ENCODE peak calls at places on chromosomes 4 and X, in eight cellular contexts. L, D, A, R, G, Z, O and J are unnamed samples.

GRCh38 chr4:169160825-169161224 is 109.9 kb downstream of the SH3RF1 start:
- DNase-seq in D (peak; percentile 63), A (no peak), R (no peak), Z (no peak), G (no peak), L (no peak), O (peak; percentile 58), J (no peak)

GRCh38 chrX:111652719-111653118 is 28.3 kb upstream of the ALG13 start:
- DNase-seq in A (no peak), G (no peak), L (no peak), O (no peak), Z (no peak), R (no peak), D (peak; percentile 23), J (no peak)

GRCh38 chrX:16087081-16087480 is 36.3 kb upstream of the GRPR start:
- DNase-seq in G (no peak), O (peak; percentile 1), A (no peak), L (no peak), Z (no peak), R (no peak), D (peak; percentile 5), J (no peak)

GRCh38 chr4:148557793-148558192 is 115.6 kb upstream of the NR3C2 start:
- DNase-seq in L (no peak), O (no peak), D (no peak), A (no peak), R (no peak), Z (no peak), G (no peak), J (no peak)

GRCh38 chr4:101420661-101421060 is 73.3 kb upstream of the PPP3CA start:
- DNase-seq in R (no peak), O (no peak), G (no peak), L (no peak), Z (no peak), A (no peak), D (peak; percentile 9), J (no peak)

GRCh38 chr4:144709159-144709558 is 63.2 kb downstream of the HHIP start:
- DNase-seq in O (peak; percentile 46), Z (no peak), G (no peak), R (no peak), D (peak; percentile 70), A (no peak), L (no peak), J (no peak)

GRCh38 chr4:65791111-65791806 is 121.0 kb upstream of the EPHA5 start:
- DNase-seq in Z (no peak), O (no peak), D (no peak), A (no peak), G (no peak), L (no peak), R (no peak), J (no peak)

GRCh38 chr4:104735174-104735573 is 240.5 kb upstream of the CXXC4 start:
- DNase-seq in L (no peak), D (no peak), A (no peak), G (no peak), Z (no peak), O (no peak), R (no peak), J (no peak)

GRCh38 chr4:14926368-14926767 is 75.9 kb upstream of the CPEB2 start:
- DNase-seq in A (no peak), Z (no peak), R (no peak), L (no peak), G (no peak), O (no peak), D (no peak), J (no peak)

GRCh38 chr4:152540293-152540674 is 4.4 kb upstream of the FBXW7 start:
- DNase-seq in L (no peak), A (no peak), R (no peak), G (no peak), Z (no peak), O (no peak), D (peak; percentile 14), J (no peak)

GRCh38 chr4:77073106-77073858 is 2.5 kb downstream of the CCNI start:
- DNase-seq in O (peak; percentile 52), Z (no peak), G (no peak), L (no peak), D (peak; percentile 61), R (no peak), A (no peak), J (no peak)

GRCh38 chr4:173301518-173302201 is 32.5 kb downstream of the HMGB2 start:
- DNase-seq in L (no peak), D (peak; percentile 66), R (no peak), O (peak; percentile 55), Z (no peak), G (no peak), A (no peak), J (no peak)

GRCh38 chr4:148926861-148927260 is 484.6 kb upstream of the NR3C2 start:
- DNase-seq in Z (no peak), R (no peak), D (peak; percentile 31), L (no peak), A (no peak), G (no peak), O (peak; percentile 17), J (peak; percentile 1)

GRCh38 chrX:41922125-41922521 is 1.2 kb downstream of the CASK start:
- DNase-seq in Z (no peak), D (peak; percentile 31), R (peak; percentile 21), L (no peak), O (peak; percentile 23), A (no peak), G (peak; percentile 40), J (peak; percentile 0)

GRCh38 chrX:121052122-121052521 is 4.7 kb downstream of the GLUD2 start:
- DNase-seq in L (no peak), R (no peak), D (no peak), A (no peak), Z (no peak), G (no peak), O (no peak), J (no peak)

GRCh38 chrX:374566-374965 is 12.1 kb downstream of the PPP2R3B start:
- DNase-seq in D (no peak), G (no peak), Z (no peak), O (no peak), A (no peak), L (no peak), R (no peak), J (no peak)

GRCh38 chrX:137549073-137549472 is 16.9 kb upstream of the ZIC3 start:
- DNase-seq in O (no peak), L (no peak), G (no peak), Z (no peak), R (no peak), A (no peak), D (no peak), J (no peak)

GRCh38 chrX:77900688-77901087 is 1.4 kb downstream of the COX7B start:
- DNase-seq in Z (no peak), A (no peak), O (peak; percentile 14), R (no peak), L (no peak), D (no peak), G (no peak), J (no peak)

GRCh38 chrX:96182366-96182765 is 502.3 kb upstream of the DIAPH2 start:
- DNase-seq in G (no peak), L (no peak), A (no peak), D (peak; percentile 45), R (no peak), Z (no peak), O (peak; percentile 27), J (no peak)

GRCh38 chrX:133495464-133496391 is 80.4 kb upstream of the GPC4 start:
- DNase-seq in D (peak; percentile 23), G (no peak), L (no peak), Z (no peak), R (no peak), A (no peak), O (peak; percentile 56), J (no peak)

GRCh38 chr4:3083732-3084131 is 9.3 kb downstream of the HTT start:
- DNase-seq in G (no peak), Z (no peak), R (no peak), D (no peak), A (no peak), L (no peak), O (no peak), J (no peak)